ENCODE peak calls at places on chromosomes 7 and 10, in six cellular contexts. One of them, this sample, is unnamed.
A peak's percentile ranks its signal among the peaks of the same experiment; 100 is the strongest.

GRCh38 chr10:89419548-89419947 is 5.2 kb downstream of the IFIT5 start:
- DNase-seq in fibroblast of lung: peak; percentile 62
- DNase-seq in mesenchymal stem cell: peak; percentile 38
- DNase-seq in MM.1S: no peak
- DNase-seq in IMR-90: peak; percentile 31
- DNase-seq in PC-3: no peak
- DNase-seq in this sample: peak; percentile 33

GRCh38 chr10:108404155-108404554 is 1239.6 kb upstream of the SORCS1 start:
- DNase-seq in mesenchymal stem cell: no peak
- DNase-seq in MM.1S: no peak
- DNase-seq in PC-3: no peak
- DNase-seq in IMR-90: no peak
- DNase-seq in fibroblast of lung: no peak
- DNase-seq in this sample: no peak

GRCh38 chr10:60270426-60270825 is 119.2 kb downstream of the ANK3 start:
- DNase-seq in PC-3: peak; percentile 74
- DNase-seq in mesenchymal stem cell: peak; percentile 33
- DNase-seq in IMR-90: peak; percentile 40
- DNase-seq in fibroblast of lung: no peak
- DNase-seq in MM.1S: no peak
- DNase-seq in this sample: no peak

GRCh38 chr7:105015631-105015965 is 1.6 kb downstream of the KMT2E start:
- DNase-seq in PC-3: peak; percentile 34
- DNase-seq in MM.1S: peak; percentile 45
- DNase-seq in IMR-90: peak; percentile 41
- DNase-seq in fibroblast of lung: peak; percentile 53
- DNase-seq in mesenchymal stem cell: peak; percentile 60
- DNase-seq in this sample: peak; percentile 47

GRCh38 chr7:141362580-141363435 is 188.4 kb upstream of the AGK start:
- DNase-seq in mesenchymal stem cell: peak; percentile 75
- DNase-seq in PC-3: peak; percentile 67
- DNase-seq in fibroblast of lung: peak; percentile 66
- DNase-seq in MM.1S: no peak
- DNase-seq in IMR-90: peak; percentile 29
- DNase-seq in this sample: no peak

GRCh38 chr10:44931621-44932337 is 20.6 kb downstream of the TMEM72 start:
- DNase-seq in mesenchymal stem cell: no peak
- DNase-seq in fibroblast of lung: no peak
- DNase-seq in PC-3: no peak
- DNase-seq in MM.1S: no peak
- DNase-seq in IMR-90: no peak
- DNase-seq in this sample: no peak

GRCh38 chr7:152674860-152675760 is 831 bp downstream of the XRCC2 start:
- DNase-seq in IMR-90: peak; percentile 29
- DNase-seq in fibroblast of lung: peak; percentile 67
- DNase-seq in mesenchymal stem cell: peak; percentile 74
- DNase-seq in PC-3: peak; percentile 23
- DNase-seq in MM.1S: peak; percentile 53
- DNase-seq in this sample: peak; percentile 54

GRCh38 chr7:73900286-73900685 is 39.3 kb downstream of the TMEM270 start:
- DNase-seq in fibroblast of lung: no peak
- DNase-seq in MM.1S: no peak
- DNase-seq in mesenchymal stem cell: no peak
- DNase-seq in IMR-90: no peak
- DNase-seq in PC-3: no peak
- DNase-seq in this sample: no peak

GRCh38 chr7:128427289-128427891 is 17.6 kb upstream of the IMPDH1 start:
- DNase-seq in IMR-90: peak; percentile 58
- DNase-seq in PC-3: peak; percentile 78
- DNase-seq in MM.1S: peak; percentile 72
- DNase-seq in fibroblast of lung: peak; percentile 73
- DNase-seq in mesenchymal stem cell: peak; percentile 62
- DNase-seq in this sample: peak; percentile 70

GRCh38 chr10:110364531-110364937 is 59.8 kb upstream of the SMNDC1 start:
- DNase-seq in fibroblast of lung: no peak
- DNase-seq in IMR-90: no peak
- DNase-seq in mesenchymal stem cell: no peak
- DNase-seq in PC-3: peak; percentile 65
- DNase-seq in MM.1S: no peak
- DNase-seq in this sample: no peak

GRCh38 chr7:142833174-142834027 is 21.5 kb upstream of the EPHB6 start:
- DNase-seq in MM.1S: no peak
- DNase-seq in fibroblast of lung: no peak
- DNase-seq in IMR-90: no peak
- DNase-seq in mesenchymal stem cell: no peak
- DNase-seq in PC-3: peak; percentile 78
- DNase-seq in this sample: no peak

GRCh38 chr10:6141296-6142151 is 52.7 kb downstream of the RBM17 start:
- DNase-seq in MM.1S: peak; percentile 48
- DNase-seq in IMR-90: peak; percentile 92
- DNase-seq in PC-3: peak; percentile 54
- DNase-seq in fibroblast of lung: peak; percentile 94
- DNase-seq in mesenchymal stem cell: peak; percentile 89
- DNase-seq in this sample: peak; percentile 56

GRCh38 chr10:1048349-1048731 is 579 bp downstream of the IDI1 start:
- DNase-seq in IMR-90: peak; percentile 57
- DNase-seq in mesenchymal stem cell: no peak
- DNase-seq in fibroblast of lung: peak; percentile 50
- DNase-seq in MM.1S: peak; percentile 27
- DNase-seq in PC-3: peak; percentile 2
- DNase-seq in this sample: no peak

GRCh38 chr7:18610331-18610948 is 114.9 kb downstream of the HDAC9 start:
- DNase-seq in PC-3: peak; percentile 60
- DNase-seq in MM.1S: peak; percentile 30
- DNase-seq in fibroblast of lung: peak; percentile 43
- DNase-seq in IMR-90: peak; percentile 28
- DNase-seq in mesenchymal stem cell: peak; percentile 35
- DNase-seq in this sample: peak; percentile 46

GRCh38 chr10:123097039-123097438 is 38.7 kb upstream of the HMX3 start:
- DNase-seq in mesenchymal stem cell: no peak
- DNase-seq in MM.1S: no peak
- DNase-seq in IMR-90: no peak
- DNase-seq in PC-3: no peak
- DNase-seq in fibroblast of lung: no peak
- DNase-seq in this sample: no peak

GRCh38 chr10:61844116-61844515 is 57.4 kb upstream of the ARID5B start:
- DNase-seq in fibroblast of lung: no peak
- DNase-seq in PC-3: no peak
- DNase-seq in IMR-90: no peak
- DNase-seq in mesenchymal stem cell: no peak
- DNase-seq in MM.1S: no peak
- DNase-seq in this sample: no peak

GRCh38 chr7:22173884-22174573 is 182.9 kb downstream of the RAPGEF5 start:
- DNase-seq in IMR-90: no peak
- DNase-seq in mesenchymal stem cell: no peak
- DNase-seq in MM.1S: no peak
- DNase-seq in fibroblast of lung: no peak
- DNase-seq in PC-3: peak; percentile 68
- DNase-seq in this sample: no peak

GRCh38 chr10:61992683-61993629 is 91.5 kb downstream of the ARID5B start:
- DNase-seq in IMR-90: peak; percentile 88
- DNase-seq in PC-3: peak; percentile 50
- DNase-seq in fibroblast of lung: peak; percentile 98
- DNase-seq in mesenchymal stem cell: peak; percentile 96
- DNase-seq in MM.1S: no peak
- DNase-seq in this sample: peak; percentile 67

GRCh38 chr10:35961501-35961900 is 319.4 kb upstream of the FZD8 start:
- DNase-seq in IMR-90: peak; percentile 68
- DNase-seq in MM.1S: no peak
- DNase-seq in fibroblast of lung: no peak
- DNase-seq in PC-3: peak; percentile 71
- DNase-seq in mesenchymal stem cell: peak; percentile 88
- DNase-seq in this sample: no peak

GRCh38 chr10:59805043-59805442 is 51.8 kb upstream of the MRLN start:
- DNase-seq in fibroblast of lung: peak; percentile 12
- DNase-seq in IMR-90: peak; percentile 5
- DNase-seq in PC-3: peak; percentile 71
- DNase-seq in mesenchymal stem cell: peak; percentile 12
- DNase-seq in MM.1S: peak; percentile 78
- DNase-seq in this sample: peak; percentile 10

GRCh38 chr7:118153551-118154177 is 30.3 kb upstream of the LSM8 start:
- DNase-seq in mesenchymal stem cell: peak; percentile 14
- DNase-seq in IMR-90: peak; percentile 33
- DNase-seq in PC-3: peak; percentile 67
- DNase-seq in MM.1S: peak; percentile 68
- DNase-seq in fibroblast of lung: peak; percentile 51
- DNase-seq in this sample: peak; percentile 47

GRCh38 chr7:44101966-44102845 is 1.9 kb upstream of the AEBP1 start:
- DNase-seq in fibroblast of lung: peak; percentile 58
- DNase-seq in MM.1S: no peak
- DNase-seq in IMR-90: peak; percentile 85
- DNase-seq in PC-3: no peak
- DNase-seq in mesenchymal stem cell: no peak
- DNase-seq in this sample: no peak

GRCh38 chr10:32139223-32140073 is 83.2 kb upstream of the KIF5B start:
- DNase-seq in PC-3: peak; percentile 92
- DNase-seq in fibroblast of lung: peak; percentile 96
- DNase-seq in mesenchymal stem cell: peak; percentile 95
- DNase-seq in IMR-90: peak; percentile 94
- DNase-seq in MM.1S: no peak
- DNase-seq in this sample: no peak

GRCh38 chr10:42690449-42691360 is 52.3 kb upstream of the ZNF33B start:
- DNase-seq in MM.1S: no peak
- DNase-seq in IMR-90: no peak
- DNase-seq in fibroblast of lung: no peak
- DNase-seq in PC-3: peak; percentile 34
- DNase-seq in mesenchymal stem cell: no peak
- DNase-seq in this sample: no peak

DNA sequence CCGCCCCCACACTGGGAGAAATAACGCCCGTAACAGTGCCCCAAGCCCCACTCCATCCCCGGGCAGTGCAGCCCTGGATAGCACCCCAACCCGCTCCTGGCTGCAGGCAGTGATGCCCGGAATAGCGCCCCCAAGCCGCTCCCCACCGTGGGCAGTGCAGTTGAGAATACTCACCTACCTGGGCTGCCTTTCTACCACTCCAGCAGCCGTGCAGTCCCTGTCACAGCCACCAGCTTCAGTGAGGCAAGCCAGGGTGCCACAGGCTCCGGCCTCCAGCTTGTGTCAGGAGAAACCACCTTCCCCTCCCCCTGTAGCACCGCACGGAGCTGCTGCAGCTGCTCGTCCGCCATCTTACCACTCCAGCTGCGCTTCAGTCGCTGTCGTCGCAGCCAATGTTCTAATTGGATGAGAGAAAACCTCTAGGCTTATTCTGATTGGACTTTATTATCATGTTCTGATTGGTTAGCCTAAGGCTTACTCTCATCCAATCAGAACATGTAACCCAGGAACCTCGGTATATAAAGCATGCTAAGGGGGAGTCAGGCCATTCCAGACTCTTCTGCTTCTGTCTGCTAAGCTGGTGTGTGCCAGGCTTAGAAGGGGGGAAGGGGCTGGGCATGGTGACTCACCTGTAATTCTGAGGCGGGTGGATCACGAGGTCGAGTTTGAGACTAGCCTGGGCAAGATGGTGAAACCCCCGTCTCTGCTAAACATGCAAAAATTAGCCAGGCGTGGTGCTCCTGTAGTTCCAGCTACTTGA is 53.2 kb upstream of the ZNF33B start:
- DNase-seq in IMR-90: no peak
- DNase-seq in PC-3: no peak
- DNase-seq in mesenchymal stem cell: no peak
- DNase-seq in MM.1S: no peak
- DNase-seq in fibroblast of lung: no peak
- DNase-seq in this sample: no peak
- H2AFZ ChIP-seq in IMR-90: no peak overlapping the region
- H2AFZ ChIP-seq in PC-3: no peak overlapping the region
- H2AFZ ChIP-seq in mesenchymal stem cell: no peak overlapping the region
- H2AFZ ChIP-seq in MM.1S: no peak overlapping the region
- H2AFZ ChIP-seq in fibroblast of lung: no peak overlapping the region
- H2AFZ ChIP-seq in this sample: no peak overlapping the region

GRCh38 chr10:52706347-52707070 is 66.1 kb downstream of the MBL2 start:
- DNase-seq in PC-3: no peak
- DNase-seq in MM.1S: no peak
- DNase-seq in fibroblast of lung: no peak
- DNase-seq in IMR-90: no peak
- DNase-seq in mesenchymal stem cell: no peak
- DNase-seq in this sample: no peak

GRCh38 chr10:52701647-52702046 is 70.9 kb downstream of the MBL2 start:
- DNase-seq in IMR-90: peak; percentile 4
- DNase-seq in mesenchymal stem cell: peak; percentile 33
- DNase-seq in MM.1S: no peak
- DNase-seq in PC-3: no peak
- DNase-seq in fibroblast of lung: peak; percentile 57
- DNase-seq in this sample: no peak

GRCh38 chr10:52703451-52703850 is 69.1 kb downstream of the MBL2 start:
- DNase-seq in mesenchymal stem cell: no peak
- DNase-seq in MM.1S: no peak
- DNase-seq in IMR-90: no peak
- DNase-seq in fibroblast of lung: no peak
- DNase-seq in PC-3: peak; percentile 98
- DNase-seq in this sample: no peak

GRCh38 chr10:52703898-52704297 is 68.7 kb downstream of the MBL2 start:
- DNase-seq in MM.1S: no peak
- DNase-seq in mesenchymal stem cell: no peak
- DNase-seq in PC-3: peak; percentile 93
- DNase-seq in IMR-90: no peak
- DNase-seq in fibroblast of lung: no peak
- DNase-seq in this sample: no peak
- H2AFZ ChIP-seq in MM.1S: no peak overlapping the region
- H2AFZ ChIP-seq in mesenchymal stem cell: no peak overlapping the region
- H2AFZ ChIP-seq in PC-3: peak overlapping the region; percentile 76
- H2AFZ ChIP-seq in IMR-90: no peak overlapping the region
- H2AFZ ChIP-seq in fibroblast of lung: no peak overlapping the region
- H2AFZ ChIP-seq in this sample: no peak overlapping the region

GRCh38 chr7:135710417-135711138 is 17.4 kb downstream of the SLC13A4 start:
- DNase-seq in IMR-90: no peak
- DNase-seq in fibroblast of lung: no peak
- DNase-seq in MM.1S: no peak
- DNase-seq in PC-3: peak; percentile 6
- DNase-seq in mesenchymal stem cell: no peak
- DNase-seq in this sample: peak; percentile 27
- H2AFZ ChIP-seq in IMR-90: no peak overlapping the region
- H2AFZ ChIP-seq in fibroblast of lung: no peak overlapping the region
- H2AFZ ChIP-seq in MM.1S: no peak overlapping the region
- H2AFZ ChIP-seq in PC-3: no peak overlapping the region
- H2AFZ ChIP-seq in mesenchymal stem cell: no peak overlapping the region
- H2AFZ ChIP-seq in this sample: no peak overlapping the region

GRCh38 chr10:132408367-132408781 is 11.4 kb downstream of the PWWP2B start:
- DNase-seq in MM.1S: no peak
- DNase-seq in IMR-90: no peak
- DNase-seq in mesenchymal stem cell: peak; percentile 52
- DNase-seq in PC-3: no peak
- DNase-seq in fibroblast of lung: no peak
- DNase-seq in this sample: no peak

GRCh38 chr10:132407846-132408278 is 10.9 kb downstream of the PWWP2B start:
- DNase-seq in fibroblast of lung: peak; percentile 38
- DNase-seq in mesenchymal stem cell: peak; percentile 80
- DNase-seq in IMR-90: peak; percentile 29
- DNase-seq in PC-3: peak; percentile 80
- DNase-seq in MM.1S: no peak
- DNase-seq in this sample: peak; percentile 17

GRCh38 chr10:132406750-132407149 is 9.8 kb downstream of the PWWP2B start:
- DNase-seq in mesenchymal stem cell: no peak
- DNase-seq in PC-3: no peak
- DNase-seq in MM.1S: no peak
- DNase-seq in IMR-90: no peak
- DNase-seq in fibroblast of lung: no peak
- DNase-seq in this sample: no peak

GRCh38 chr10:132406181-132406580 is 9.2 kb downstream of the PWWP2B start:
- DNase-seq in IMR-90: no peak
- DNase-seq in MM.1S: no peak
- DNase-seq in fibroblast of lung: no peak
- DNase-seq in mesenchymal stem cell: no peak
- DNase-seq in PC-3: no peak
- DNase-seq in this sample: no peak

GRCh38 chr10:132407243-132407746 is 10.3 kb downstream of the PWWP2B start:
- DNase-seq in PC-3: peak; percentile 17
- DNase-seq in IMR-90: no peak
- DNase-seq in MM.1S: no peak
- DNase-seq in fibroblast of lung: no peak
- DNase-seq in mesenchymal stem cell: no peak
- DNase-seq in this sample: no peak
- H2AFZ ChIP-seq in PC-3: no peak overlapping the region
- H2AFZ ChIP-seq in IMR-90: peak overlapping the region; percentile 75
- H2AFZ ChIP-seq in MM.1S: no peak overlapping the region
- H2AFZ ChIP-seq in fibroblast of lung: no peak overlapping the region
- H2AFZ ChIP-seq in mesenchymal stem cell: no peak overlapping the region
- H2AFZ ChIP-seq in this sample: no peak overlapping the region

This sample was measured in OCI-LY7.